ENCODE peak calls at places on chromosomes 7 and 10, in five cellular contexts. W is HepG2, Y is K562, D is H1, Q is GM12892. G is an unnamed sample.

GRCh38 chr7:50648076-50648475 is 82.9 kb upstream of the DDC start:
- DNase-seq in W (no peak), Y (no peak), Q (no peak), D (no peak), G (no peak)

GRCh38 chr7:24587853-24588252 is 14.6 kb downstream of the PALS2 start:
- DNase-seq in D (no peak), Y (peak), Q (no peak), W (peak), G (no peak)

GRCh38 chr10:5913736-5914135 is 23.7 kb downstream of the FBH1 start:
- DNase-seq in W (no peak), Y (no peak), D (no peak), Q (no peak), G (no peak)

GRCh38 chr10:18418579-18419210 is 232.7 kb downstream of the NSUN6 start:
- DNase-seq in Q (no peak), W (no peak), Y (no peak), D (no peak), G (no peak)

GRCh38 chr7:124059375-124059774 is 26.5 kb upstream of the TMEM229A start:
- DNase-seq in Q (no peak), Y (no peak), D (no peak), W (no peak), G (no peak)

GRCh38 chr7:101432316-101432715 is 69.6 kb downstream of the COL26A1 start:
- DNase-seq in W (no peak), Y (no peak), Q (no peak), D (no peak), G (no peak)

GRCh38 chr10:87058171-87058570 is 36.5 kb downstream of the GLUD1 start:
- DNase-seq in Q (no peak), Y (no peak), D (no peak), W (no peak), G (no peak)

GRCh38 chr10:123038782-123039631 is 30.2 kb downstream of the ACADSB start:
- DNase-seq in D (no peak), W (peak), Y (no peak), Q (no peak), G (no peak)

GRCh38 chr10:130926442-130926841 is 385.1 kb downstream of the TCERG1L start:
- DNase-seq in Q (no peak), D (no peak), W (no peak), Y (no peak), G (no peak)

GRCh38 chr7:33904680-33905388 is 505 bp upstream of the BMPER start:
- DNase-seq in Q (peak), D (no peak), W (peak), Y (no peak), G (peak)

GRCh38 chr7:30618080-30618676 is 23.5 kb downstream of the GARS1 start:
- DNase-seq in Q (no peak), W (no peak), Y (no peak), D (no peak), G (no peak)

GRCh38 chr7:52085610-52086009 is 769.0 kb upstream of the COBL start:
- DNase-seq in W (no peak), D (peak), Q (no peak), Y (no peak), G (no peak)

GRCh38 chr10:64148597-64148996 is 627.4 kb downstream of the REEP3 start:
- DNase-seq in D (no peak), W (no peak), Q (no peak), Y (no peak), G (no peak)

GRCh38 chr7:125747966-125748365 is 818.3 kb upstream of the POT1 start:
- DNase-seq in D (no peak), W (no peak), Y (no peak), Q (no peak), G (no peak)

GRCh38 chr7:30226593-30227268 is 57.7 kb upstream of the ZNRF2 start:
- DNase-seq in Y (peak), Q (no peak), D (peak), W (peak), G (no peak)

GRCh38 chr10:110643670-110644597 is at the start of gene RBM20:
- DNase-seq in D (no peak), Y (peak), Q (peak), W (no peak), G (peak)

GRCh38 chr10:110644598-110645462 is 694 bp downstream of the RBM20 start:
- DNase-seq in D (no peak), Y (peak), W (no peak), Q (no peak), G (no peak)

GRCh38 chr10:110648743-110649651 is 4.9 kb downstream of the RBM20 start:
- DNase-seq in Q (no peak), W (no peak), D (no peak), Y (no peak), G (no peak)

GRCh38 chr10:110647136-110647430 is 2.9 kb downstream of the RBM20 start:
- DNase-seq in W (no peak), Y (no peak), D (no peak), Q (no peak), G (no peak)

DNA sequence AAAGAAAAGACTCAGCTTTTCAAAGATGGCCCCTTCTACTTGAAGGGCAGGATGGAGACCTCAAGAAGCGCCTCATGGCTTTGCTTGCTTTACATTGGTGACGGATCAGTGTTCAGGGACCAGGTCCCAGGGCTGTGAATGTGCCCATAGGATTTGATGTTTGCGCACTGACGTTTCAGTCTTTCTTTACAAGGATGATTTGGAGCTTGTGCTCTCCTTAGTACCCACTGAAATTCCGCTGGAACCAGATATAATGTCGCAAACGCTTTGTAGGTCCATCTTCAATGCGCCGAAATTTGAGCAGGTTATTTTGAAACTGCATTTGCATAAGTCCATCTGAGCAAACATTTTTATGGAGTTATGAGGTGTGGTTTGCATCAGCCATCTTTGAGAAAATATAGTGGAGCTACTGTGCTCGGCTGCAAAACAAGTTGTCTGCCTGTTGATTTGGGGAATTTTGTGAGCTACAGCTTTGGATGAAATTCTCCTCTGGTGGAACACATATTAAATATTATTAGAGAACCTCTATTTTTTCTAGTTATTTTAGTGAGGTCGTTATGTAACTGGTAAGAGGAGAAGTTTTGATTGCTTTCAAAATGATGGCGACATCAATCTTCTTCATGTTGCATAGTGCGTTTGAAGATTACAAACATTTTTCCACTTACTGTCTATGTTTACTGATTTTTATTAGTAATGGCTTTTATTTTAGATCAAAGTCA is 2.4 kb downstream of the RBM20 start:
- DNase-seq in Y (peak), D (no peak), Q (no peak), W (no peak), G (no peak)
- TF ChIP-seq TAF1 in Y (peak), D (no peak), Q (no peak), W (no peak), G (no peak)

DNA sequence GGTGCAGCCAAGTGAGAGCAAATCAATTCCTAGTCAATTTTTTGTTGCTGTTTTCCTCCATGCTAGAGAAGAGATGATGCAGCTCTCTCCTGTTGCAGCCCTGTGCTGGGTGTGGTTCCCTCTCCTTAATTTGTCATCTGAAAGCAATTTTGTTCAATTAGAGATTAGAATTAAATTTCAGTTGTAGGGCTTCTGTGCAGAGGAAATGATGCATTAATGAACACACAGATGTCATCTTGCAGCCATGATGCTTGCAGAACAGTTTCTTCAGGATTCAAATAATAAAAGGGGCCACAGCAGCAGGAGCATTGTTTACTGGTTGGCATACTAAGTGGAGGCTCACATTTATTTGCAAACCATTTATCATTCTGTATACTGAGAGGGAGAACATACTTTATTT is 266.0 kb downstream of the AUTS2 start:
- DNase-seq in Y (no peak), Q (no peak), W (no peak), D (no peak), G (no peak)
- TF ChIP-seq POLR2AphosphoS5 in Y (no peak), Q (no peak), W (no peak), D (no peak), G (no peak)

GRCh38 chr10:14691359-14691758 is 83.3 kb downstream of the FAM107B start:
- DNase-seq in Q (no peak), W (no peak), D (no peak), Y (no peak), G (no peak)
- TF ChIP-seq POLR2A in Q (no peak), W (no peak), D (no peak), Y (no peak), G (no peak)

DNA sequence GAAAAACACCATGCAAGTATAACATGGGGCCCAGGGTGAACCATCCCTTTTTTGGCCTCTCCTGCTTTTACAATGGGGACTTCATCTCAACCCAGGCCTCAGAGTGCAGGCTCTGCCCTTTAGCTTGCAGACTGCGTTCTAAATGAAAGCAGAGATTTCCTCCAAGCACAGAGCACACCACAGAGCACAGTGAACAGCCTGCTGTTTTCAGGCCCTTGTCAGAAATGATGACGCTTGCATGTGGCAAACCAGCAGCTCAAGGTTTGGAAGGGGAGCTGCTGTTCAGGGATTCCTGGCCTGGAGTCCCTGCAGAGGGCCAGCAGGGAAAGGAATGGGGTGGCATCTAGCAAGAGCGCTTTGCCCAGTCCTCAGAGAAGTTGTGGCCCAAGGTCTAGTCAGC is 167.3 kb upstream of the CDCA7L start:
- DNase-seq in Y (no peak), Q (no peak), D (no peak), W (no peak), G (no peak)
- TF ChIP-seq TAF1 in Y (no peak), Q (no peak), D (no peak), W (no peak), G (no peak)

GRCh38 chr10:30396282-30396681 is 37.7 kb upstream of the MAP3K8 start:
- DNase-seq in Y (peak), Q (no peak), D (no peak), W (no peak), G (no peak)
- TF ChIP-seq POLR2AphosphoS5 in Y (no peak), Q (no peak), D (no peak), W (no peak), G (no peak)

GRCh38 chr10:84172435-84173356 is 905 bp upstream of the GPR15LG start:
- DNase-seq in Y (no peak), Q (no peak), W (no peak), D (no peak), G (no peak)
- TF ChIP-seq POLR2A in Y (no peak), Q (peak), W (no peak), D (no peak), G (no peak)

GRCh38 chr10:52539463-52539862 is 225.4 kb downstream of the DKK1 start:
- DNase-seq in Y (no peak), D (no peak), W (no peak), Q (no peak), G (no peak)
- TF ChIP-seq TAF1 in Y (no peak), D (no peak), W (no peak), Q (no peak), G (no peak)

GRCh38 chr7:43873300-43873699 is 4.0 kb upstream of the MRPS24 start:
- DNase-seq in D (no peak), W (no peak), Q (no peak), Y (peak), G (no peak)
- TF ChIP-seq POLR2AphosphoS5 in D (no peak), W (no peak), Q (no peak), Y (no peak), G (no peak)

G was measured in GM12891.